ENCODE peak calls at places on chromosomes 6 and 20, in four cellular contexts. J, F, U and O are unnamed samples.

GRCh38 chr6:97186416-97186999 is 96.5 kb downstream of the MMS22L start:
- DNase-seq in J (peak), F (peak), U (peak), O (peak)

GRCh38 chr6:24827970-24828369 is 29.3 kb upstream of the ARMH2 start:
- DNase-seq in J (no peak), F (no peak), U (no peak), O (no peak)

GRCh38 chr6:19838442-19839236 is 1.5 kb downstream of the ID4 start:
- DNase-seq in F (peak), U (peak), J (no peak), O (peak)

GRCh38 chr20:63377256-63378114 is 16.3 kb upstream of the CHRNA4 start:
- DNase-seq in J (no peak), F (no peak), U (no peak), O (no peak)

GRCh38 chr20:10855031-10855430 is 181.2 kb upstream of the JAG1 start:
- DNase-seq in J (no peak), U (no peak), F (no peak), O (no peak)

GRCh38 chr20:2793471-2793870 is 7.0 kb downstream of the CPXM1 start:
- DNase-seq in U (no peak), J (no peak), F (no peak), O (no peak)

GRCh38 chr20:49482621-49483017 is at the start of gene KCNB1:
- DNase-seq in U (peak), F (no peak), J (peak), O (no peak)

GRCh38 chr6:104639671-104640070 is 220.0 kb downstream of the HACE1 start:
- DNase-seq in F (no peak), J (no peak), U (peak), O (no peak)

GRCh38 chr20:46220808-46221207 is 87.5 kb downstream of the CDH22 start:
- DNase-seq in U (no peak), F (peak), J (peak), O (peak)

GRCh38 chr20:60851826-60852704 is 400.0 kb upstream of the CDH4 start:
- DNase-seq in J (peak), F (no peak), U (no peak), O (peak)

GRCh38 chr20:35267092-35267491 is 10.8 kb downstream of the MMP24OS start:
- DNase-seq in J (no peak), U (no peak), F (no peak), O (no peak)

GRCh38 chr20:5658897-5659296 is 91.3 kb upstream of the SHLD1 start:
- DNase-seq in U (peak), F (peak), J (peak), O (peak)

GRCh38 chr6:167588181-167588919 is 238.4 kb upstream of the AFDN start:
- DNase-seq in J (no peak), U (no peak), F (no peak), O (no peak)